ENCODE peak calls at places on chromosomes 2 and 18, in four cellular contexts. T is MM.1S, M is hepatocyte, G is HCT116. J is an unnamed sample.

GRCh38 chr2:176852667-176853066 is 359.9 kb upstream of the HNRNPA3 start:
- DNase-seq in T (peak; percentile 9), M (no peak), G (no peak), J (no peak)

GRCh38 chr18:43661570-43661969 is 384.3 kb upstream of the SYT4 start:
- DNase-seq in T (peak; percentile 43), M (peak; percentile 41), G (no peak), J (peak; percentile 0)

GRCh38 chr2:208183937-208184336 is 5.9 kb downstream of the C2orf80 start:
- DNase-seq in T (no peak), M (no peak), G (no peak), J (no peak)

GRCh38 chr2:129888896-129889295 is 90.6 kb upstream of the RAB6C start:
- DNase-seq in T (no peak), M (peak; percentile 27), G (no peak), J (no peak)

GRCh38 chr2:42905341-42906114 is 113.1 kb upstream of the HAAO start:
- DNase-seq in T (no peak), M (peak; percentile 54), G (no peak), J (no peak)

GRCh38 chr2:158518083-158518482 is 61.3 kb downstream of the PKP4 start:
- DNase-seq in T (no peak), M (no peak), G (no peak), J (no peak)

GRCh38 chr18:49846263-49846662 is 32.9 kb upstream of the ACAA2 start:
- DNase-seq in T (no peak), M (peak; percentile 47), G (no peak), J (no peak)

GRCh38 chr18:551404-552061 is 28.6 kb upstream of the CETN1 start:
- DNase-seq in T (no peak), M (no peak), G (no peak), J (no peak)

GRCh38 chr2:185738679-185739472 is at the start of gene FSIP2:
- DNase-seq in T (peak; percentile 82), M (peak; percentile 94), G (no peak), J (peak; percentile 49)

GRCh38 chr2:68747918-68748317 is 13.3 kb downstream of the ARHGAP25 start:
- DNase-seq in T (no peak), M (no peak), G (no peak), J (no peak)

GRCh38 chr2:6826081-6826913 is 39.4 kb downstream of the CMPK2 start:
- DNase-seq in T (peak; percentile 45), M (peak; percentile 52), G (peak; percentile 71), J (peak; percentile 46)

GRCh38 chr2:40401896-40402295 is 50.0 kb downstream of the SLC8A1 start:
- DNase-seq in T (no peak), M (no peak), G (peak; percentile 66), J (peak; percentile 34)

GRCh38 chr2:4047961-4048891 is 344.9 kb downstream of the DCDC2C start:
- DNase-seq in T (no peak), M (no peak), G (no peak), J (no peak)

GRCh38 chr18:56727399-56727798 is 76.2 kb downstream of the WDR7 start:
- DNase-seq in T (no peak), M (no peak), G (no peak), J (no peak)

GRCh38 chr2:106127282-106127771 is 66.8 kb downstream of the UXS1 start:
- DNase-seq in T (no peak), M (no peak), G (no peak), J (no peak)

GRCh38 chr2:71700880-71701397 is 247.6 kb downstream of the DYSF start:
- DNase-seq in T (no peak), M (no peak), G (no peak), J (no peak)
- H3K27ac ChIP-seq in T (no peak overlapping the region), M (no peak overlapping the region), G (no peak overlapping the region), J (no peak overlapping the region)

DNA sequence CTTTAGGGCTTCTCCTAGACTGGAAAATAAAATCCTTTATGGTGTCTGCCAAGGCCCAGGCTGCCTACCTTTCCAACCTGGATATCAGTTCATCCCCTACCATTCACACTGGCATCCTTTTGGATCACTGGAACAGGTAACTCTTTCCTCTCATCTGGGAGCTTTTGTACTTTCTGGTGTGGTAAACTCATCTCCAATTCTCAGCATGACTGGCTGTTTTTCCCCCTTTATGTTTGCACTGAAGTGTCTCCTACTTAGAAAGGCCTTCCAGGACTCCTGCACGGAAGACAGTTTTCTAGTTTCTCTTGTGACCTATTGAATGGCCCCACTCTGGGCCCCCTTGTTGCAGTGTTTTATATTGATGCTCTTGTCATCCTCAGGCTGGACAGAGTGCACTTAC is 130.1 kb downstream of the PIEZO2 start:
- DNase-seq in T (no peak), M (no peak), G (no peak), J (no peak)
- H3K27ac ChIP-seq in T (no peak overlapping the region), M (no peak overlapping the region), G (no peak overlapping the region), J (no peak overlapping the region)

GRCh38 chr2:169406891-169407290 is 44.6 kb upstream of the LRP2 start:
- DNase-seq in T (no peak), M (no peak), G (no peak), J (no peak)
- H3K27ac ChIP-seq in T (no peak overlapping the region), M (no peak overlapping the region), G (no peak overlapping the region), J (no peak overlapping the region)

GRCh38 chr18:1999387-1999786 is 571.9 kb downstream of the METTL4 start:
- DNase-seq in T (no peak), M (no peak), G (no peak), J (no peak)
- H3K27ac ChIP-seq in T (no peak overlapping the region), M (no peak overlapping the region), G (no peak overlapping the region), J (no peak overlapping the region)

GRCh38 chr18:32469190-32469611 is 1.5 kb downstream of the GAREM1 start:
- DNase-seq in T (peak; percentile 58), M (peak; percentile 58), G (peak; percentile 19), J (no peak)
- H3K27ac ChIP-seq in T (peak overlapping the region; percentile 36), M (peak overlapping the region; percentile 81), G (no peak overlapping the region), J (no peak overlapping the region)

DNA sequence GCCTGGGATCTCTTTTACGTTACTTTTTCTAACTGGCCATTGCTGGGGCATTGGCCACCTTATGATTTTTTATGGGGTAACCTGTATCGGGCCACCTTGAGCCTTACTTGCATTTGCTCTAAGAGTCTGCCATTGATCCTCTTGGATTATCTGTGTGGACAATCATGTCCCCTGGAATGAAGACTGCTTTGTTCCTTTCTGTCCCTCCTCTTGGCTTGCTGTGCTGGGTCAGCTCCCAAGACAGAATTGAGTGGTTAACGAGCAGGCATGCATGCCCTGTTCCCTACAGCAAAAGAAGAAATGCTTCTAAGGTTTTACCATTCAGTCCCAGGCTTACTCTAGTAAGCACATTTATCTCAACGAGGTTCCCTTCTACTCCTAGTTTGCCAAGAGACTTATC is 46.3 kb downstream of the MAL start:
- DNase-seq in T (no peak), M (no peak), G (no peak), J (no peak)
- H3K27ac ChIP-seq in T (no peak overlapping the region), M (no peak overlapping the region), G (no peak overlapping the region), J (no peak overlapping the region)

GRCh38 chr2:27378809-27379290 is 1.7 kb downstream of the ZNF513 start:
- DNase-seq in T (no peak), M (no peak), G (no peak), J (no peak)

GRCh38 chr2:27376866-27377617 is 3.5 kb downstream of the ZNF513 start:
- DNase-seq in T (no peak), M (no peak), G (no peak), J (no peak)

GRCh38 chr2:27377618-27378095 is 2.9 kb downstream of the ZNF513 start:
- DNase-seq in T (no peak), M (no peak), G (no peak), J (no peak)

GRCh38 chr2:27379383-27379839 is 1.1 kb downstream of the ZNF513 start:
- DNase-seq in T (no peak), M (no peak), G (no peak), J (no peak)

GRCh38 chr2:27378096-27378808 is 2.3 kb downstream of the ZNF513 start:
- DNase-seq in T (no peak), M (no peak), G (no peak), J (no peak)
- H3K27ac ChIP-seq in T (no peak overlapping the region), M (peak overlapping the region; percentile 100), G (peak overlapping the region; percentile 3), J (peak overlapping the region; percentile 54)

GRCh38 chr2:82674638-82675037 is 1784.4 kb downstream of the SUCLG1 start:
- DNase-seq in T (no peak), M (no peak), G (no peak), J (no peak)

GRCh38 chr2:82675186-82675585 is 1783.9 kb downstream of the SUCLG1 start:
- DNase-seq in T (no peak), M (no peak), G (no peak), J (no peak)
- H3K27ac ChIP-seq in T (no peak overlapping the region), M (no peak overlapping the region), G (no peak overlapping the region), J (no peak overlapping the region)

DNA sequence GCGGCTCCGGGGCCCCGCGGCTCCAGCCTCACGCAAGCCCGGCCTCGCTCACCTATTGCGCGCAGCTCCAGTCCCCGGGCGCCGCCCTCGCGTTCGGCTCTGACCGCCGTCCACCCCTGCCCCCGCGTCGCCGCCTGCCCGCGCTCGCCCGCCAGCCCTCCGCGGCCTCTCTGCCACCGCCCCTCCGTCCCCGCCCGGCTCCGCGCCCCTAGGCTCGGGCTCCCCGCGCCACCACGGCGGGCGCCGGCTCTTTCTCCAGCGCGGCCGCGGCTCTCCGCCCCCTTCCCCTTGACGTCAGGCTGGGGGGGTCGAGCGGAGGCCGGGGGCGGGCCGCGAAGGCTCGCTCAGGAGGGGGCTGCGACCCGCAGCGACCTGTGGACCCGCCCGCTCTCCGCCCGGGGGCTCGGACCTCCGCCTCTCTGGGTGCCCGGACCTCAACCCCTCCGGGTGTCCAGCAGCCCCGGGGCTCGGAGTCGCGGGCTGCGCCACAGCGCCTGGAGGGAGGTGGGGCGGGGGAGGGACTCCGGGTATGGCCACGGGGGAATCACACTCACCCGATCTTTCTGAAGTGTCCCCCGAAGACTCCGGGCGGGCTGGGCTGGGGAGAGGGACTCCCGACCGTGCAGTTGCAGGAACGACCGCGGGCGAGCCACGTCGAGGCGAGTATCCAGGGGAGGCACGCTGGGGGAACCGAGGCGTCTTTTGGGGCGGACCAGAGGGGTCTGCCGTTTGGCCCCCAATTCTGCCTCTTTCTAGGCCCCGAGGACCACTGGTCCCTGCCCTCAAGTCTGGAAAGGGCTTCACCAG is at the start of gene SEMA4C:
- DNase-seq in T (no peak), M (peak; percentile 83), G (no peak), J (no peak)
- H3K27ac ChIP-seq in T (no peak within 1 kb of the TSS), M (peak within 1 kb of the TSS; percentile 100), G (peak within 1 kb of the TSS; percentile 93), J (peak within 1 kb of the TSS; percentile 89)

J was measured in RWPE1.